ENCODE peak calls at places on chromosomes 11 and 22, in four cellular contexts. C is HTR-8/SVneo, B is NCI-H1092, U is neuronal stem cell. T is an unnamed sample.

GRCh38 chr11:18490319-18490718 is 34.7 kb downstream of the LDHAL6A start:
- DNase-seq in C (no peak), B (no peak), U (no peak), T (no peak)

GRCh38 chr11:83157755-83158473 is 983 bp downstream of the PCF11 start:
- DNase-seq in C (peak; percentile 31), B (peak; percentile 29), U (peak; percentile 35), T (peak; percentile 67)

GRCh38 chr11:848380-848931 is 5.8 kb downstream of the TSPAN4 start:
- DNase-seq in C (no peak), B (peak; percentile 34), U (no peak), T (no peak)

GRCh38 chr11:45450189-45450588 is 164.0 kb upstream of the SYT13 start:
- DNase-seq in C (no peak), B (no peak), U (no peak), T (no peak)

GRCh38 chr11:118049771-118050170 is 27.1 kb upstream of the TMPRSS4 start:
- DNase-seq in C (no peak), B (no peak), U (no peak), T (no peak)

GRCh38 chr22:22076937-22077703 is 94.5 kb upstream of the TOP3B start:
- DNase-seq in C (no peak), B (no peak), U (no peak), T (no peak)

GRCh38 chr11:61922539-61922938 is 5.2 kb upstream of the RAB3IL1 start:
- DNase-seq in C (no peak), B (no peak), U (no peak), T (no peak)

GRCh38 chr11:45922425-45923082 is at the start of gene LARGE2:
- DNase-seq in C (peak; percentile 79), B (no peak), U (peak; percentile 59), T (peak; percentile 31)

GRCh38 chr11:62370743-62371440 is 33.6 kb downstream of the ASRGL1 start:
- DNase-seq in C (no peak), B (no peak), U (no peak), T (no peak)

T was measured in NCI-H524.